ENCODE peak calls at places on chromosomes 13 and 19, in six cellular contexts. One of them, this sample, is unnamed.

GRCh38 chr19:11273288-11273687 is 11.0 kb upstream of the DOCK6 start:
- DNase-seq in COR-L47: no peak
- DNase-seq in activated T-cell treated with anti-CD3 and anti-CD28 coated beads, Interleukin-2, amount 50 U/mL, for 4 hours: no peak
- DNase-seq in H4: no peak
- DNase-seq in stimulated activated CD4-positive, alpha-beta T cell treated with anti-CD3 and anti-CD28 coated beads, Interleukin-4, amount 100 ng/mL, for 24 hours: no peak
- DNase-seq in ovary: no peak
- DNase-seq in this sample: no peak

GRCh38 chr13:113667771-113668490 is 912 bp downstream of the GRK1 start:
- DNase-seq in COR-L47: no peak
- DNase-seq in activated T-cell treated with anti-CD3 and anti-CD28 coated beads, Interleukin-2, amount 50 U/mL, for 4 hours: no peak
- DNase-seq in H4: no peak
- DNase-seq in stimulated activated CD4-positive, alpha-beta T cell treated with anti-CD3 and anti-CD28 coated beads, Interleukin-4, amount 100 ng/mL, for 24 hours: no peak
- DNase-seq in ovary: peak
- DNase-seq in this sample: no peak

GRCh38 chr13:77022341-77022740 is 4.6 kb downstream of the FBXL3 start:
- DNase-seq in COR-L47: no peak
- DNase-seq in activated T-cell treated with anti-CD3 and anti-CD28 coated beads, Interleukin-2, amount 50 U/mL, for 4 hours: no peak
- DNase-seq in H4: no peak
- DNase-seq in stimulated activated CD4-positive, alpha-beta T cell treated with anti-CD3 and anti-CD28 coated beads, Interleukin-4, amount 100 ng/mL, for 24 hours: no peak
- DNase-seq in ovary: no peak
- DNase-seq in this sample: no peak

GRCh38 chr13:80504453-80504852 is 163.5 kb upstream of the SPRY2 start:
- DNase-seq in COR-L47: no peak
- DNase-seq in activated T-cell treated with anti-CD3 and anti-CD28 coated beads, Interleukin-2, amount 50 U/mL, for 4 hours: no peak
- DNase-seq in H4: no peak
- DNase-seq in stimulated activated CD4-positive, alpha-beta T cell treated with anti-CD3 and anti-CD28 coated beads, Interleukin-4, amount 100 ng/mL, for 24 hours: no peak
- DNase-seq in ovary: no peak
- DNase-seq in this sample: no peak

GRCh38 chr13:78638216-78638615 is 20.7 kb downstream of the OBI1 start:
- DNase-seq in COR-L47: no peak
- DNase-seq in activated T-cell treated with anti-CD3 and anti-CD28 coated beads, Interleukin-2, amount 50 U/mL, for 4 hours: no peak
- DNase-seq in H4: no peak
- DNase-seq in stimulated activated CD4-positive, alpha-beta T cell treated with anti-CD3 and anti-CD28 coated beads, Interleukin-4, amount 100 ng/mL, for 24 hours: no peak
- DNase-seq in ovary: no peak
- DNase-seq in this sample: no peak

GRCh38 chr19:32676895-32677359 is 1.3 kb downstream of the RGS9BP start:
- DNase-seq in COR-L47: no peak
- DNase-seq in activated T-cell treated with anti-CD3 and anti-CD28 coated beads, Interleukin-2, amount 50 U/mL, for 4 hours: no peak
- DNase-seq in H4: no peak
- DNase-seq in stimulated activated CD4-positive, alpha-beta T cell treated with anti-CD3 and anti-CD28 coated beads, Interleukin-4, amount 100 ng/mL, for 24 hours: no peak
- DNase-seq in ovary: no peak
- DNase-seq in this sample: peak

GRCh38 chr19:38207543-38207942 is 16.5 kb downstream of the DPF1 start:
- DNase-seq in COR-L47: no peak
- DNase-seq in activated T-cell treated with anti-CD3 and anti-CD28 coated beads, Interleukin-2, amount 50 U/mL, for 4 hours: no peak
- DNase-seq in H4: no peak
- DNase-seq in stimulated activated CD4-positive, alpha-beta T cell treated with anti-CD3 and anti-CD28 coated beads, Interleukin-4, amount 100 ng/mL, for 24 hours: no peak
- DNase-seq in ovary: no peak
- DNase-seq in this sample: no peak

GRCh38 chr19:50555447-50556235 is 12.6 kb downstream of the LRRC4B start:
- DNase-seq in COR-L47: no peak
- DNase-seq in activated T-cell treated with anti-CD3 and anti-CD28 coated beads, Interleukin-2, amount 50 U/mL, for 4 hours: no peak
- DNase-seq in H4: no peak
- DNase-seq in stimulated activated CD4-positive, alpha-beta T cell treated with anti-CD3 and anti-CD28 coated beads, Interleukin-4, amount 100 ng/mL, for 24 hours: no peak
- DNase-seq in ovary: no peak
- DNase-seq in this sample: no peak

GRCh38 chr19:45152504-45153338 is 8.1 kb downstream of the NKPD1 start:
- DNase-seq in COR-L47: peak
- DNase-seq in activated T-cell treated with anti-CD3 and anti-CD28 coated beads, Interleukin-2, amount 50 U/mL, for 4 hours: peak
- DNase-seq in H4: no peak
- DNase-seq in stimulated activated CD4-positive, alpha-beta T cell treated with anti-CD3 and anti-CD28 coated beads, Interleukin-4, amount 100 ng/mL, for 24 hours: peak
- DNase-seq in ovary: peak
- DNase-seq in this sample: peak

GRCh38 chr13:21326155-21327030 is 132.7 kb downstream of the ZDHHC20 start:
- DNase-seq in COR-L47: no peak
- DNase-seq in activated T-cell treated with anti-CD3 and anti-CD28 coated beads, Interleukin-2, amount 50 U/mL, for 4 hours: peak
- DNase-seq in H4: no peak
- DNase-seq in stimulated activated CD4-positive, alpha-beta T cell treated with anti-CD3 and anti-CD28 coated beads, Interleukin-4, amount 100 ng/mL, for 24 hours: no peak
- DNase-seq in ovary: peak
- DNase-seq in this sample: no peak

GRCh38 chr13:107271226-107271625 is 703.3 kb upstream of the ARGLU1 start:
- DNase-seq in COR-L47: peak
- DNase-seq in activated T-cell treated with anti-CD3 and anti-CD28 coated beads, Interleukin-2, amount 50 U/mL, for 4 hours: no peak
- DNase-seq in H4: peak
- DNase-seq in stimulated activated CD4-positive, alpha-beta T cell treated with anti-CD3 and anti-CD28 coated beads, Interleukin-4, amount 100 ng/mL, for 24 hours: no peak
- DNase-seq in ovary: no peak
- DNase-seq in this sample: no peak

This sample was measured in T-helper 1 cell.